ENCODE peak calls at places on chromosome 18, in nine cellular contexts. One of them, this sample, is unnamed.

GRCh38 chr18:28036481-28036880 is 140.4 kb downstream of the CDH2 start:
- DNase-seq in HCT116: no peak
- DNase-seq in uterus: no peak
- DNase-seq in heart left ventricle: no peak
- DNase-seq in upper lobe of left lung: no peak
- DNase-seq in HepG2: no peak
- DNase-seq in A549: no peak
- DNase-seq in sigmoid colon: no peak
- DNase-seq in esophagus squamous epithelium: no peak
- DNase-seq in this sample: no peak

GRCh38 chr18:28666216-28666615 is 489.3 kb upstream of the CDH2 start:
- DNase-seq in HCT116: no peak
- DNase-seq in uterus: no peak
- DNase-seq in heart left ventricle: no peak
- DNase-seq in upper lobe of left lung: no peak
- DNase-seq in HepG2: no peak
- DNase-seq in A549: no peak
- DNase-seq in sigmoid colon: no peak
- DNase-seq in esophagus squamous epithelium: no peak
- DNase-seq in this sample: no peak

GRCh38 chr18:63909870-63910269 is 2.1 kb downstream of the SERPINB10 start:
- DNase-seq in HCT116: no peak
- DNase-seq in uterus: no peak
- DNase-seq in heart left ventricle: no peak
- DNase-seq in upper lobe of left lung: no peak
- DNase-seq in HepG2: no peak
- DNase-seq in A549: no peak
- DNase-seq in sigmoid colon: no peak
- DNase-seq in esophagus squamous epithelium: no peak
- DNase-seq in this sample: no peak

GRCh38 chr18:36075862-36076587 is 8.7 kb upstream of the RPRD1A start:
- DNase-seq in HCT116: no peak
- DNase-seq in uterus: no peak
- DNase-seq in heart left ventricle: no peak
- DNase-seq in upper lobe of left lung: no peak
- DNase-seq in HepG2: peak; percentile 58
- DNase-seq in A549: peak; percentile 69
- DNase-seq in sigmoid colon: no peak
- DNase-seq in esophagus squamous epithelium: no peak
- DNase-seq in this sample: no peak

GRCh38 chr18:703660-704018 is 8.8 kb downstream of the ENOSF1 start:
- DNase-seq in HCT116: no peak
- DNase-seq in uterus: no peak
- DNase-seq in heart left ventricle: no peak
- DNase-seq in upper lobe of left lung: no peak
- DNase-seq in HepG2: no peak
- DNase-seq in A549: peak; percentile 62
- DNase-seq in sigmoid colon: no peak
- DNase-seq in esophagus squamous epithelium: no peak
- DNase-seq in this sample: no peak

GRCh38 chr18:21273568-21273967 is 31.5 kb downstream of the GREB1L start:
- DNase-seq in HCT116: no peak
- DNase-seq in uterus: no peak
- DNase-seq in heart left ventricle: no peak
- DNase-seq in upper lobe of left lung: no peak
- DNase-seq in HepG2: no peak
- DNase-seq in A549: no peak
- DNase-seq in sigmoid colon: no peak
- DNase-seq in esophagus squamous epithelium: no peak
- DNase-seq in this sample: no peak

GRCh38 chr18:28267276-28267675 is 90.3 kb upstream of the CDH2 start:
- DNase-seq in HCT116: no peak
- DNase-seq in uterus: no peak
- DNase-seq in heart left ventricle: no peak
- DNase-seq in upper lobe of left lung: no peak
- DNase-seq in HepG2: no peak
- DNase-seq in A549: no peak
- DNase-seq in sigmoid colon: no peak
- DNase-seq in esophagus squamous epithelium: no peak
- DNase-seq in this sample: no peak

GRCh38 chr18:47411159-47411558 is 159.7 kb upstream of the SKOR2 start:
- DNase-seq in HCT116: no peak
- DNase-seq in uterus: no peak
- DNase-seq in heart left ventricle: no peak
- DNase-seq in upper lobe of left lung: no peak
- DNase-seq in HepG2: no peak
- DNase-seq in A549: no peak
- DNase-seq in sigmoid colon: no peak
- DNase-seq in esophagus squamous epithelium: no peak
- DNase-seq in this sample: no peak

GRCh38 chr18:60684843-60685513 is 312.4 kb upstream of the MC4R start:
- DNase-seq in HCT116: peak; percentile 19
- DNase-seq in uterus: no peak
- DNase-seq in heart left ventricle: no peak
- DNase-seq in upper lobe of left lung: peak; percentile 27
- DNase-seq in HepG2: peak; percentile 2
- DNase-seq in A549: peak; percentile 8
- DNase-seq in sigmoid colon: no peak
- DNase-seq in esophagus squamous epithelium: no peak
- DNase-seq in this sample: no peak

GRCh38 chr18:21180588-21180987 is 61.4 kb upstream of the GREB1L start:
- DNase-seq in HCT116: no peak
- DNase-seq in uterus: no peak
- DNase-seq in heart left ventricle: no peak
- DNase-seq in upper lobe of left lung: no peak
- DNase-seq in HepG2: no peak
- DNase-seq in A549: no peak
- DNase-seq in sigmoid colon: no peak
- DNase-seq in esophagus squamous epithelium: no peak
- DNase-seq in this sample: no peak

GRCh38 chr18:2981212-2981728 is 31.7 kb downstream of the LPIN2 start:
- DNase-seq in HCT116: no peak
- DNase-seq in uterus: no peak
- DNase-seq in heart left ventricle: no peak
- DNase-seq in upper lobe of left lung: no peak
- DNase-seq in HepG2: no peak
- DNase-seq in A549: peak; percentile 86
- DNase-seq in sigmoid colon: no peak
- DNase-seq in esophagus squamous epithelium: no peak
- DNase-seq in this sample: no peak

GRCh38 chr18:32884543-32884942 is 111.7 kb upstream of the KLHL14 start:
- DNase-seq in HCT116: no peak
- DNase-seq in uterus: no peak
- DNase-seq in heart left ventricle: no peak
- DNase-seq in upper lobe of left lung: no peak
- DNase-seq in HepG2: no peak
- DNase-seq in A549: no peak
- DNase-seq in sigmoid colon: no peak
- DNase-seq in esophagus squamous epithelium: no peak
- DNase-seq in this sample: no peak

GRCh38 chr18:22173221-22173927 is 4.0 kb downstream of the GATA6 start:
- DNase-seq in HCT116: no peak
- DNase-seq in uterus: no peak
- DNase-seq in heart left ventricle: no peak
- DNase-seq in upper lobe of left lung: no peak
- DNase-seq in HepG2: no peak
- DNase-seq in A549: no peak
- DNase-seq in sigmoid colon: no peak
- DNase-seq in esophagus squamous epithelium: no peak
- DNase-seq in this sample: no peak

GRCh38 chr18:39462436-39462835 is 1896.8 kb upstream of the CELF4 start:
- DNase-seq in HCT116: no peak
- DNase-seq in uterus: no peak
- DNase-seq in heart left ventricle: no peak
- DNase-seq in upper lobe of left lung: no peak
- DNase-seq in HepG2: no peak
- DNase-seq in A549: no peak
- DNase-seq in sigmoid colon: no peak
- DNase-seq in esophagus squamous epithelium: no peak
- DNase-seq in this sample: no peak

DNA sequence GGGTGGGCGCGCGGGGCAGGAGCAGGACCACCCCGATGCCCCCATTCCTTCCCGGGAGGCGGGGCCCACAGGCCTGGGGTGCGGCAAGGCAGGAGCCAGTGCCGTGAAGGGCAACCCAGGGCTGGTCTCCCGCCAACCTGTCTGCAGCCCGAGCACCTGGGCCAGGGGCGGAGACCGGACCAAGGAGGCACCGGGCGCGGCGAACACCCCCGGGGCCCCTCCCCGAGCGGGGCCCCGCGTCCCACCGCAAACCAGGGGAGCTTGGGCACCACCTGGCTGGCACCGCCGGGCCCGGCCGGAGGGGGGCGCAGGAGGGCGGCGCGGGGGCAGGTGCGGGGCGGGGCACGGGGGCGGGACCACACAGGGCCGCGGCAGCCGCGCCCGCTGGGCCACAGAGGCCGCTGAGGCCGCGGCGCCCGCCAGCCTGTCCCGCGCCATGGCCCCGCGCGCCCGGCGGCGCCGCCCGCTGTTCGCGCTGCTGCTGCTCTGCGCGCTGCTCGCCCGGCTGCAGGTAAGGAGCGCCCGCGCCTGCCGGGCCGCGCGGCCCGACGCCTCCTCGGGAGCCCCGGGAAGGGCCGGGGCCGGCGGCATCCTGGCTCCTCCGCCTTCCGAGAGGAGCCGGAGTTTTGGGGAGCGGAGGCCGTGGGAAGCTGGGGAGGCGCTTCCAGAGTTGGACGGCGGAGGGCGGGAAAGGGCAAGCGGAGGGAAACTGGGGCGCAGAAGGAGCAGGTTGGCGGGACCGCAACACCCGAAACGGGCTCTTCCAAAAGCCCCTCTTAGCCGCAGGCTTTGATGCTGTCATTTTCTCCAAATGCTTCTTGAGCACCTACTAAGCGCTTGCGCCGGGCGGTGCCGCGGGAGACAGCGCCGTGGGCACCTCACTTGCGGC is at the start of gene TNFRSF11A:
- DNase-seq in HCT116: no peak
- DNase-seq in uterus: no peak
- DNase-seq in heart left ventricle: no peak
- DNase-seq in upper lobe of left lung: peak; percentile 93
- DNase-seq in HepG2: no peak
- DNase-seq in A549: peak; percentile 57
- DNase-seq in sigmoid colon: no peak
- DNase-seq in esophagus squamous epithelium: no peak
- DNase-seq in this sample: no peak
- TF ChIP-seq POLR2A in HCT116: peak; percentile 41
- TF ChIP-seq POLR2A in uterus: no peak
- TF ChIP-seq POLR2A in heart left ventricle: no peak
- TF ChIP-seq POLR2A in upper lobe of left lung: no peak
- TF ChIP-seq POLR2A in HepG2: no peak
- TF ChIP-seq POLR2A in A549: peak; percentile 66
- TF ChIP-seq POLR2A in sigmoid colon: no peak
- TF ChIP-seq POLR2A in esophagus squamous epithelium: no peak
- TF ChIP-seq POLR2A in this sample: no peak

GRCh38 chr18:9876523-9876866 is 9.3 kb upstream of the TXNDC2 start:
- DNase-seq in HCT116: no peak
- DNase-seq in uterus: no peak
- DNase-seq in heart left ventricle: no peak
- DNase-seq in upper lobe of left lung: no peak
- DNase-seq in HepG2: no peak
- DNase-seq in A549: no peak
- DNase-seq in sigmoid colon: no peak
- DNase-seq in esophagus squamous epithelium: no peak
- DNase-seq in this sample: no peak

GRCh38 chr18:9878783-9879242 is 7.0 kb upstream of the TXNDC2 start:
- DNase-seq in HCT116: no peak
- DNase-seq in uterus: no peak
- DNase-seq in heart left ventricle: no peak
- DNase-seq in upper lobe of left lung: no peak
- DNase-seq in HepG2: no peak
- DNase-seq in A549: no peak
- DNase-seq in sigmoid colon: no peak
- DNase-seq in esophagus squamous epithelium: no peak
- DNase-seq in this sample: no peak

GRCh38 chr18:9876867-9877654 is 8.7 kb upstream of the TXNDC2 start:
- DNase-seq in HCT116: peak; percentile 40
- DNase-seq in uterus: peak; percentile 66
- DNase-seq in heart left ventricle: peak; percentile 33
- DNase-seq in upper lobe of left lung: no peak
- DNase-seq in HepG2: peak; percentile 30
- DNase-seq in A549: peak; percentile 92
- DNase-seq in sigmoid colon: no peak
- DNase-seq in esophagus squamous epithelium: no peak
- DNase-seq in this sample: no peak

GRCh38 chr18:9878095-9878494 is 7.7 kb upstream of the TXNDC2 start:
- DNase-seq in HCT116: no peak
- DNase-seq in uterus: no peak
- DNase-seq in heart left ventricle: no peak
- DNase-seq in upper lobe of left lung: no peak
- DNase-seq in HepG2: no peak
- DNase-seq in A549: no peak
- DNase-seq in sigmoid colon: no peak
- DNase-seq in esophagus squamous epithelium: no peak
- DNase-seq in this sample: no peak

DNA sequence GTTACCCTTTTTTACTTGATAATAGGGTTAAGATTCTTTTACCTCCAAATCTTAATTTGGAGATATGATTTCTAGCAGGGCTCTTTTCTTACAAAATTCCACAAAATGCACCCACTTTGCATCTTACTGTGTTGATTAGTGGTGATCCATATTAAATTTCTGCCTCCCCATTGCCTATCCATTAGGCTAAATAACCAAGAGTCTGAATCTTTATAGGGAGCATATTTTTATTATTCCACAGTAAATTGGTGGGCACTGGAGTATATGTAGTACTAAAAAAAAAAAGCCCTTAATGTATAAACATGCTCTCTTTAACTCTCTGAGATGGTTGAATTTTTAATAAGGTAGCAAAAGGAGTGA is 8.1 kb upstream of the TXNDC2 start:
- DNase-seq in HCT116: no peak
- DNase-seq in uterus: no peak
- DNase-seq in heart left ventricle: no peak
- DNase-seq in upper lobe of left lung: no peak
- DNase-seq in HepG2: no peak
- DNase-seq in A549: no peak
- DNase-seq in sigmoid colon: no peak
- DNase-seq in esophagus squamous epithelium: no peak
- DNase-seq in this sample: no peak
- H3K27ac ChIP-seq in HCT116: peak overlapping the region; percentile 62
- H3K27ac ChIP-seq in uterus: peak overlapping the region; percentile 84
- H3K27ac ChIP-seq in heart left ventricle: peak overlapping the region; percentile 56
- H3K27ac ChIP-seq in upper lobe of left lung: peak overlapping the region; percentile 67
- H3K27ac ChIP-seq in HepG2: no peak overlapping the region
- H3K27ac ChIP-seq in A549: peak overlapping the region; percentile 93
- H3K27ac ChIP-seq in sigmoid colon: peak overlapping the region; percentile 33
- H3K27ac ChIP-seq in esophagus squamous epithelium: peak overlapping the region; percentile 62
- H3K27ac ChIP-seq in this sample: no peak overlapping the region

GRCh38 chr18:48952287-48953095 is 1.7 kb upstream of the SMAD7 start:
- DNase-seq in HCT116: no peak
- DNase-seq in uterus: peak; percentile 85
- DNase-seq in heart left ventricle: peak; percentile 88
- DNase-seq in upper lobe of left lung: peak; percentile 96
- DNase-seq in HepG2: no peak
- DNase-seq in A549: peak; percentile 74
- DNase-seq in sigmoid colon: peak; percentile 91
- DNase-seq in esophagus squamous epithelium: no peak
- DNase-seq in this sample: peak; percentile 86
- TF ChIP-seq CTCF in HCT116: no peak
- TF ChIP-seq CTCF in uterus: no peak
- TF ChIP-seq CTCF in heart left ventricle: no peak
- TF ChIP-seq CTCF in upper lobe of left lung: no peak
- TF ChIP-seq CTCF in HepG2: no peak
- TF ChIP-seq CTCF in A549: no peak
- TF ChIP-seq CTCF in sigmoid colon: no peak
- TF ChIP-seq CTCF in esophagus squamous epithelium: no peak
- TF ChIP-seq CTCF in this sample: no peak

GRCh38 chr18:10095356-10095755 is 181.5 kb downstream of the VAPA start:
- DNase-seq in HCT116: no peak
- DNase-seq in uterus: no peak
- DNase-seq in heart left ventricle: no peak
- DNase-seq in upper lobe of left lung: no peak
- DNase-seq in HepG2: no peak
- DNase-seq in A549: no peak
- DNase-seq in sigmoid colon: no peak
- DNase-seq in esophagus squamous epithelium: no peak
- DNase-seq in this sample: no peak
- TF ChIP-seq POLR2A in HCT116: no peak
- TF ChIP-seq POLR2A in uterus: no peak
- TF ChIP-seq POLR2A in heart left ventricle: no peak
- TF ChIP-seq POLR2A in upper lobe of left lung: no peak
- TF ChIP-seq POLR2A in HepG2: no peak
- TF ChIP-seq POLR2A in A549: no peak
- TF ChIP-seq POLR2A in sigmoid colon: no peak
- TF ChIP-seq POLR2A in esophagus squamous epithelium: no peak
- TF ChIP-seq POLR2A in this sample: no peak

This sample was measured in gastrocnemius medialis.